ENCODE peak calls at places on chromosomes 12 and 14, in nine cellular contexts. One of them, this sample, is unnamed.

GRCh38 chr12:69331482-69331845 is 16.7 kb upstream of the LYZ start:
- DNase-seq in hepatocyte: no peak
- DNase-seq in activated CD4-positive, alpha-beta T cell treated with anti-CD3 and anti-CD28 coated beads, Interleukin-2, amount 10 ng/mL, durations not matched to agents 24 days and 14 days: no peak
- DNase-seq in Calu3: no peak
- DNase-seq in mesenchymal stem cell: no peak
- DNase-seq in stimulated activated CD4-positive, alpha-beta T cell treated with anti-CD3 and anti-CD28 coated beads, Interleukin-2, amount 100 ng/mL, for 24 hours: no peak
- DNase-seq in effector memory CD8-positive, alpha-beta T cell: no peak
- DNase-seq in GM10248: no peak
- DNase-seq in putamen: no peak
- DNase-seq in this sample: no peak

GRCh38 chr12:108312885-108313203 is 26.3 kb downstream of the CMKLR1 start:
- DNase-seq in hepatocyte: peak; percentile 70
- DNase-seq in activated CD4-positive, alpha-beta T cell treated with anti-CD3 and anti-CD28 coated beads, Interleukin-2, amount 10 ng/mL, durations not matched to agents 24 days and 14 days: no peak
- DNase-seq in Calu3: peak; percentile 16
- DNase-seq in mesenchymal stem cell: no peak
- DNase-seq in stimulated activated CD4-positive, alpha-beta T cell treated with anti-CD3 and anti-CD28 coated beads, Interleukin-2, amount 100 ng/mL, for 24 hours: no peak
- DNase-seq in effector memory CD8-positive, alpha-beta T cell: no peak
- DNase-seq in GM10248: no peak
- DNase-seq in putamen: no peak
- DNase-seq in this sample: no peak

GRCh38 chr12:27504506-27504905 is 19.5 kb upstream of the PPFIBP1 start:
- DNase-seq in hepatocyte: no peak
- DNase-seq in activated CD4-positive, alpha-beta T cell treated with anti-CD3 and anti-CD28 coated beads, Interleukin-2, amount 10 ng/mL, durations not matched to agents 24 days and 14 days: no peak
- DNase-seq in Calu3: no peak
- DNase-seq in mesenchymal stem cell: no peak
- DNase-seq in stimulated activated CD4-positive, alpha-beta T cell treated with anti-CD3 and anti-CD28 coated beads, Interleukin-2, amount 100 ng/mL, for 24 hours: no peak
- DNase-seq in effector memory CD8-positive, alpha-beta T cell: no peak
- DNase-seq in GM10248: no peak
- DNase-seq in putamen: no peak
- DNase-seq in this sample: no peak

GRCh38 chr12:50309950-50310349 is 26.6 kb upstream of the LIMA1 start:
- DNase-seq in hepatocyte: no peak
- DNase-seq in activated CD4-positive, alpha-beta T cell treated with anti-CD3 and anti-CD28 coated beads, Interleukin-2, amount 10 ng/mL, durations not matched to agents 24 days and 14 days: no peak
- DNase-seq in Calu3: no peak
- DNase-seq in mesenchymal stem cell: no peak
- DNase-seq in stimulated activated CD4-positive, alpha-beta T cell treated with anti-CD3 and anti-CD28 coated beads, Interleukin-2, amount 100 ng/mL, for 24 hours: no peak
- DNase-seq in effector memory CD8-positive, alpha-beta T cell: no peak
- DNase-seq in GM10248: no peak
- DNase-seq in putamen: no peak
- DNase-seq in this sample: no peak

GRCh38 chr14:98906123-98906995 is 365.6 kb downstream of the BCL11B start:
- DNase-seq in hepatocyte: peak; percentile 66
- DNase-seq in activated CD4-positive, alpha-beta T cell treated with anti-CD3 and anti-CD28 coated beads, Interleukin-2, amount 10 ng/mL, durations not matched to agents 24 days and 14 days: no peak
- DNase-seq in Calu3: peak; percentile 67
- DNase-seq in mesenchymal stem cell: no peak
- DNase-seq in stimulated activated CD4-positive, alpha-beta T cell treated with anti-CD3 and anti-CD28 coated beads, Interleukin-2, amount 100 ng/mL, for 24 hours: no peak
- DNase-seq in effector memory CD8-positive, alpha-beta T cell: no peak
- DNase-seq in GM10248: no peak
- DNase-seq in putamen: no peak
- DNase-seq in this sample: no peak

GRCh38 chr14:69535230-69535848 is 39.3 kb downstream of the CCDC177 start:
- DNase-seq in hepatocyte: peak; percentile 72
- DNase-seq in activated CD4-positive, alpha-beta T cell treated with anti-CD3 and anti-CD28 coated beads, Interleukin-2, amount 10 ng/mL, durations not matched to agents 24 days and 14 days: peak; percentile 44
- DNase-seq in Calu3: peak; percentile 52
- DNase-seq in mesenchymal stem cell: peak; percentile 60
- DNase-seq in stimulated activated CD4-positive, alpha-beta T cell treated with anti-CD3 and anti-CD28 coated beads, Interleukin-2, amount 100 ng/mL, for 24 hours: no peak
- DNase-seq in effector memory CD8-positive, alpha-beta T cell: no peak
- DNase-seq in GM10248: no peak
- DNase-seq in putamen: peak; percentile 34
- DNase-seq in this sample: no peak

GRCh38 chr12:108578813-108579212 is 16.4 kb downstream of the ISCU start:
- DNase-seq in hepatocyte: no peak
- DNase-seq in activated CD4-positive, alpha-beta T cell treated with anti-CD3 and anti-CD28 coated beads, Interleukin-2, amount 10 ng/mL, durations not matched to agents 24 days and 14 days: no peak
- DNase-seq in Calu3: no peak
- DNase-seq in mesenchymal stem cell: no peak
- DNase-seq in stimulated activated CD4-positive, alpha-beta T cell treated with anti-CD3 and anti-CD28 coated beads, Interleukin-2, amount 100 ng/mL, for 24 hours: no peak
- DNase-seq in effector memory CD8-positive, alpha-beta T cell: peak; percentile 9
- DNase-seq in GM10248: no peak
- DNase-seq in putamen: no peak
- DNase-seq in this sample: no peak

GRCh38 chr14:23360496-23360895 is 4.5 kb downstream of the EFS start:
- DNase-seq in hepatocyte: no peak
- DNase-seq in activated CD4-positive, alpha-beta T cell treated with anti-CD3 and anti-CD28 coated beads, Interleukin-2, amount 10 ng/mL, durations not matched to agents 24 days and 14 days: no peak
- DNase-seq in Calu3: peak; percentile 13
- DNase-seq in mesenchymal stem cell: no peak
- DNase-seq in stimulated activated CD4-positive, alpha-beta T cell treated with anti-CD3 and anti-CD28 coated beads, Interleukin-2, amount 100 ng/mL, for 24 hours: no peak
- DNase-seq in effector memory CD8-positive, alpha-beta T cell: no peak
- DNase-seq in GM10248: no peak
- DNase-seq in putamen: peak; percentile 80
- DNase-seq in this sample: no peak

GRCh38 chr12:2256915-2257314 is 204.1 kb downstream of the CACNA1C start:
- DNase-seq in hepatocyte: no peak
- DNase-seq in activated CD4-positive, alpha-beta T cell treated with anti-CD3 and anti-CD28 coated beads, Interleukin-2, amount 10 ng/mL, durations not matched to agents 24 days and 14 days: no peak
- DNase-seq in Calu3: no peak
- DNase-seq in mesenchymal stem cell: peak; percentile 79
- DNase-seq in stimulated activated CD4-positive, alpha-beta T cell treated with anti-CD3 and anti-CD28 coated beads, Interleukin-2, amount 100 ng/mL, for 24 hours: no peak
- DNase-seq in effector memory CD8-positive, alpha-beta T cell: no peak
- DNase-seq in GM10248: no peak
- DNase-seq in putamen: no peak
- DNase-seq in this sample: no peak

GRCh38 chr14:102732924-102733323 is 44.3 kb upstream of the TRAF3 start:
- DNase-seq in hepatocyte: no peak
- DNase-seq in activated CD4-positive, alpha-beta T cell treated with anti-CD3 and anti-CD28 coated beads, Interleukin-2, amount 10 ng/mL, durations not matched to agents 24 days and 14 days: no peak
- DNase-seq in Calu3: no peak
- DNase-seq in mesenchymal stem cell: no peak
- DNase-seq in stimulated activated CD4-positive, alpha-beta T cell treated with anti-CD3 and anti-CD28 coated beads, Interleukin-2, amount 100 ng/mL, for 24 hours: no peak
- DNase-seq in effector memory CD8-positive, alpha-beta T cell: no peak
- DNase-seq in GM10248: no peak
- DNase-seq in putamen: no peak
- DNase-seq in this sample: no peak

GRCh38 chr14:94388027-94388895 is at the start of gene SERPINA1:
- DNase-seq in hepatocyte: peak; percentile 85
- DNase-seq in activated CD4-positive, alpha-beta T cell treated with anti-CD3 and anti-CD28 coated beads, Interleukin-2, amount 10 ng/mL, durations not matched to agents 24 days and 14 days: no peak
- DNase-seq in Calu3: peak; percentile 79
- DNase-seq in mesenchymal stem cell: no peak
- DNase-seq in stimulated activated CD4-positive, alpha-beta T cell treated with anti-CD3 and anti-CD28 coated beads, Interleukin-2, amount 100 ng/mL, for 24 hours: no peak
- DNase-seq in effector memory CD8-positive, alpha-beta T cell: no peak
- DNase-seq in GM10248: no peak
- DNase-seq in putamen: no peak
- DNase-seq in this sample: no peak

GRCh38 chr12:60210756-60211155 is 614.9 kb downstream of the SLC16A7 start:
- DNase-seq in hepatocyte: no peak
- DNase-seq in activated CD4-positive, alpha-beta T cell treated with anti-CD3 and anti-CD28 coated beads, Interleukin-2, amount 10 ng/mL, durations not matched to agents 24 days and 14 days: no peak
- DNase-seq in Calu3: no peak
- DNase-seq in mesenchymal stem cell: no peak
- DNase-seq in stimulated activated CD4-positive, alpha-beta T cell treated with anti-CD3 and anti-CD28 coated beads, Interleukin-2, amount 100 ng/mL, for 24 hours: no peak
- DNase-seq in effector memory CD8-positive, alpha-beta T cell: no peak
- DNase-seq in GM10248: no peak
- DNase-seq in putamen: no peak
- DNase-seq in this sample: no peak

GRCh38 chr12:104142543-104142942 is 4.5 kb upstream of the NFYB start:
- DNase-seq in hepatocyte: no peak
- DNase-seq in activated CD4-positive, alpha-beta T cell treated with anti-CD3 and anti-CD28 coated beads, Interleukin-2, amount 10 ng/mL, durations not matched to agents 24 days and 14 days: peak; percentile 48
- DNase-seq in Calu3: no peak
- DNase-seq in mesenchymal stem cell: no peak
- DNase-seq in stimulated activated CD4-positive, alpha-beta T cell treated with anti-CD3 and anti-CD28 coated beads, Interleukin-2, amount 100 ng/mL, for 24 hours: no peak
- DNase-seq in effector memory CD8-positive, alpha-beta T cell: no peak
- DNase-seq in GM10248: no peak
- DNase-seq in putamen: no peak
- DNase-seq in this sample: no peak

GRCh38 chr12:123109319-123109772 is 41.5 kb downstream of the PITPNM2 start:
- DNase-seq in hepatocyte: no peak
- DNase-seq in activated CD4-positive, alpha-beta T cell treated with anti-CD3 and anti-CD28 coated beads, Interleukin-2, amount 10 ng/mL, durations not matched to agents 24 days and 14 days: no peak
- DNase-seq in Calu3: no peak
- DNase-seq in mesenchymal stem cell: no peak
- DNase-seq in stimulated activated CD4-positive, alpha-beta T cell treated with anti-CD3 and anti-CD28 coated beads, Interleukin-2, amount 100 ng/mL, for 24 hours: no peak
- DNase-seq in effector memory CD8-positive, alpha-beta T cell: no peak
- DNase-seq in GM10248: no peak
- DNase-seq in putamen: peak; percentile 65
- DNase-seq in this sample: no peak

GRCh38 chr12:62530596-62530995 is 64.0 kb downstream of the MON2 start:
- DNase-seq in hepatocyte: no peak
- DNase-seq in activated CD4-positive, alpha-beta T cell treated with anti-CD3 and anti-CD28 coated beads, Interleukin-2, amount 10 ng/mL, durations not matched to agents 24 days and 14 days: no peak
- DNase-seq in Calu3: no peak
- DNase-seq in mesenchymal stem cell: peak; percentile 66
- DNase-seq in stimulated activated CD4-positive, alpha-beta T cell treated with anti-CD3 and anti-CD28 coated beads, Interleukin-2, amount 100 ng/mL, for 24 hours: no peak
- DNase-seq in effector memory CD8-positive, alpha-beta T cell: no peak
- DNase-seq in GM10248: no peak
- DNase-seq in putamen: no peak
- DNase-seq in this sample: no peak

GRCh38 chr12:103247531-103247930 is 248.2 kb downstream of the C12orf42 start:
- DNase-seq in hepatocyte: no peak
- DNase-seq in activated CD4-positive, alpha-beta T cell treated with anti-CD3 and anti-CD28 coated beads, Interleukin-2, amount 10 ng/mL, durations not matched to agents 24 days and 14 days: no peak
- DNase-seq in Calu3: no peak
- DNase-seq in mesenchymal stem cell: no peak
- DNase-seq in stimulated activated CD4-positive, alpha-beta T cell treated with anti-CD3 and anti-CD28 coated beads, Interleukin-2, amount 100 ng/mL, for 24 hours: no peak
- DNase-seq in effector memory CD8-positive, alpha-beta T cell: no peak
- DNase-seq in GM10248: no peak
- DNase-seq in putamen: no peak
- DNase-seq in this sample: no peak

GRCh38 chr12:3520168-3520567 is 29.2 kb downstream of the PRMT8 start:
- DNase-seq in hepatocyte: no peak
- DNase-seq in activated CD4-positive, alpha-beta T cell treated with anti-CD3 and anti-CD28 coated beads, Interleukin-2, amount 10 ng/mL, durations not matched to agents 24 days and 14 days: no peak
- DNase-seq in Calu3: peak; percentile 27
- DNase-seq in mesenchymal stem cell: no peak
- DNase-seq in stimulated activated CD4-positive, alpha-beta T cell treated with anti-CD3 and anti-CD28 coated beads, Interleukin-2, amount 100 ng/mL, for 24 hours: no peak
- DNase-seq in effector memory CD8-positive, alpha-beta T cell: no peak
- DNase-seq in GM10248: no peak
- DNase-seq in putamen: no peak
- DNase-seq in this sample: no peak

GRCh38 chr12:48419409-48419935 is 52.9 kb upstream of the ANP32D start:
- DNase-seq in hepatocyte: no peak
- DNase-seq in activated CD4-positive, alpha-beta T cell treated with anti-CD3 and anti-CD28 coated beads, Interleukin-2, amount 10 ng/mL, durations not matched to agents 24 days and 14 days: no peak
- DNase-seq in Calu3: no peak
- DNase-seq in mesenchymal stem cell: no peak
- DNase-seq in stimulated activated CD4-positive, alpha-beta T cell treated with anti-CD3 and anti-CD28 coated beads, Interleukin-2, amount 100 ng/mL, for 24 hours: no peak
- DNase-seq in effector memory CD8-positive, alpha-beta T cell: no peak
- DNase-seq in GM10248: no peak
- DNase-seq in putamen: no peak
- DNase-seq in this sample: no peak

GRCh38 chr14:96054661-96055060 is 15.5 kb downstream of the C14orf132 start:
- DNase-seq in hepatocyte: no peak
- DNase-seq in activated CD4-positive, alpha-beta T cell treated with anti-CD3 and anti-CD28 coated beads, Interleukin-2, amount 10 ng/mL, durations not matched to agents 24 days and 14 days: no peak
- DNase-seq in Calu3: no peak
- DNase-seq in mesenchymal stem cell: no peak
- DNase-seq in stimulated activated CD4-positive, alpha-beta T cell treated with anti-CD3 and anti-CD28 coated beads, Interleukin-2, amount 100 ng/mL, for 24 hours: no peak
- DNase-seq in effector memory CD8-positive, alpha-beta T cell: no peak
- DNase-seq in GM10248: no peak
- DNase-seq in putamen: no peak
- DNase-seq in this sample: no peak

GRCh38 chr14:105492966-105493871 is 2.2 kb downstream of the TEDC1 start:
- DNase-seq in hepatocyte: peak; percentile 7
- DNase-seq in activated CD4-positive, alpha-beta T cell treated with anti-CD3 and anti-CD28 coated beads, Interleukin-2, amount 10 ng/mL, durations not matched to agents 24 days and 14 days: peak; percentile 60
- DNase-seq in Calu3: no peak
- DNase-seq in mesenchymal stem cell: no peak
- DNase-seq in stimulated activated CD4-positive, alpha-beta T cell treated with anti-CD3 and anti-CD28 coated beads, Interleukin-2, amount 100 ng/mL, for 24 hours: no peak
- DNase-seq in effector memory CD8-positive, alpha-beta T cell: peak; percentile 4
- DNase-seq in GM10248: no peak
- DNase-seq in putamen: no peak
- DNase-seq in this sample: no peak

GRCh38 chr14:102629700-102630365 is 37.4 kb downstream of the RCOR1 start:
- DNase-seq in hepatocyte: no peak
- DNase-seq in activated CD4-positive, alpha-beta T cell treated with anti-CD3 and anti-CD28 coated beads, Interleukin-2, amount 10 ng/mL, durations not matched to agents 24 days and 14 days: no peak
- DNase-seq in Calu3: no peak
- DNase-seq in mesenchymal stem cell: no peak
- DNase-seq in stimulated activated CD4-positive, alpha-beta T cell treated with anti-CD3 and anti-CD28 coated beads, Interleukin-2, amount 100 ng/mL, for 24 hours: no peak
- DNase-seq in effector memory CD8-positive, alpha-beta T cell: no peak
- DNase-seq in GM10248: no peak
- DNase-seq in putamen: no peak
- DNase-seq in this sample: no peak

GRCh38 chr14:101506921-101507300 is 54.4 kb upstream of the DIO3 start:
- DNase-seq in hepatocyte: no peak
- DNase-seq in activated CD4-positive, alpha-beta T cell treated with anti-CD3 and anti-CD28 coated beads, Interleukin-2, amount 10 ng/mL, durations not matched to agents 24 days and 14 days: no peak
- DNase-seq in Calu3: no peak
- DNase-seq in mesenchymal stem cell: no peak
- DNase-seq in stimulated activated CD4-positive, alpha-beta T cell treated with anti-CD3 and anti-CD28 coated beads, Interleukin-2, amount 100 ng/mL, for 24 hours: no peak
- DNase-seq in effector memory CD8-positive, alpha-beta T cell: no peak
- DNase-seq in GM10248: no peak
- DNase-seq in putamen: no peak
- DNase-seq in this sample: peak; percentile 44

GRCh38 chr14:88005978-88006851 is 1.3 kb downstream of the GPR65 start:
- DNase-seq in hepatocyte: no peak
- DNase-seq in activated CD4-positive, alpha-beta T cell treated with anti-CD3 and anti-CD28 coated beads, Interleukin-2, amount 10 ng/mL, durations not matched to agents 24 days and 14 days: peak; percentile 91
- DNase-seq in Calu3: no peak
- DNase-seq in mesenchymal stem cell: no peak
- DNase-seq in stimulated activated CD4-positive, alpha-beta T cell treated with anti-CD3 and anti-CD28 coated beads, Interleukin-2, amount 100 ng/mL, for 24 hours: peak; percentile 57
- DNase-seq in effector memory CD8-positive, alpha-beta T cell: peak; percentile 65
- DNase-seq in GM10248: peak; percentile 37
- DNase-seq in putamen: no peak
- DNase-seq in this sample: peak; percentile 73

GRCh38 chr12:89234324-89235114 is 117.8 kb downstream of the DUSP6 start:
- DNase-seq in hepatocyte: no peak
- DNase-seq in activated CD4-positive, alpha-beta T cell treated with anti-CD3 and anti-CD28 coated beads, Interleukin-2, amount 10 ng/mL, durations not matched to agents 24 days and 14 days: no peak
- DNase-seq in Calu3: no peak
- DNase-seq in mesenchymal stem cell: no peak
- DNase-seq in stimulated activated CD4-positive, alpha-beta T cell treated with anti-CD3 and anti-CD28 coated beads, Interleukin-2, amount 100 ng/mL, for 24 hours: no peak
- DNase-seq in effector memory CD8-positive, alpha-beta T cell: no peak
- DNase-seq in GM10248: no peak
- DNase-seq in putamen: no peak
- DNase-seq in this sample: no peak

GRCh38 chr12:103884316-103884715 is 43.3 kb upstream of the NT5DC3 start:
- DNase-seq in hepatocyte: peak; percentile 40
- DNase-seq in activated CD4-positive, alpha-beta T cell treated with anti-CD3 and anti-CD28 coated beads, Interleukin-2, amount 10 ng/mL, durations not matched to agents 24 days and 14 days: peak; percentile 73
- DNase-seq in Calu3: peak; percentile 30
- DNase-seq in mesenchymal stem cell: peak; percentile 45
- DNase-seq in stimulated activated CD4-positive, alpha-beta T cell treated with anti-CD3 and anti-CD28 coated beads, Interleukin-2, amount 100 ng/mL, for 24 hours: peak; percentile 12
- DNase-seq in effector memory CD8-positive, alpha-beta T cell: peak; percentile 9
- DNase-seq in GM10248: peak; percentile 65
- DNase-seq in putamen: peak; percentile 11
- DNase-seq in this sample: no peak

GRCh38 chr12:15580431-15580830 is 208.8 kb downstream of the EPS8 start:
- DNase-seq in hepatocyte: no peak
- DNase-seq in activated CD4-positive, alpha-beta T cell treated with anti-CD3 and anti-CD28 coated beads, Interleukin-2, amount 10 ng/mL, durations not matched to agents 24 days and 14 days: peak; percentile 77
- DNase-seq in Calu3: no peak
- DNase-seq in mesenchymal stem cell: no peak
- DNase-seq in stimulated activated CD4-positive, alpha-beta T cell treated with anti-CD3 and anti-CD28 coated beads, Interleukin-2, amount 100 ng/mL, for 24 hours: no peak
- DNase-seq in effector memory CD8-positive, alpha-beta T cell: no peak
- DNase-seq in GM10248: no peak
- DNase-seq in putamen: no peak
- DNase-seq in this sample: no peak

GRCh38 chr12:108332791-108333382 is 6.2 kb downstream of the CMKLR1 start:
- DNase-seq in hepatocyte: no peak
- DNase-seq in activated CD4-positive, alpha-beta T cell treated with anti-CD3 and anti-CD28 coated beads, Interleukin-2, amount 10 ng/mL, durations not matched to agents 24 days and 14 days: no peak
- DNase-seq in Calu3: no peak
- DNase-seq in mesenchymal stem cell: no peak
- DNase-seq in stimulated activated CD4-positive, alpha-beta T cell treated with anti-CD3 and anti-CD28 coated beads, Interleukin-2, amount 100 ng/mL, for 24 hours: no peak
- DNase-seq in effector memory CD8-positive, alpha-beta T cell: no peak
- DNase-seq in GM10248: no peak
- DNase-seq in putamen: peak; percentile 41
- DNase-seq in this sample: no peak

GRCh38 chr12:7155471-7156034 is 25.4 kb downstream of the CLSTN3 start:
- DNase-seq in hepatocyte: no peak
- DNase-seq in activated CD4-positive, alpha-beta T cell treated with anti-CD3 and anti-CD28 coated beads, Interleukin-2, amount 10 ng/mL, durations not matched to agents 24 days and 14 days: no peak
- DNase-seq in Calu3: no peak
- DNase-seq in mesenchymal stem cell: no peak
- DNase-seq in stimulated activated CD4-positive, alpha-beta T cell treated with anti-CD3 and anti-CD28 coated beads, Interleukin-2, amount 100 ng/mL, for 24 hours: no peak
- DNase-seq in effector memory CD8-positive, alpha-beta T cell: no peak
- DNase-seq in GM10248: peak; percentile 8
- DNase-seq in putamen: no peak
- DNase-seq in this sample: no peak

GRCh38 chr14:37036669-37037341 is 135.6 kb downstream of the SLC25A21 start:
- DNase-seq in hepatocyte: no peak
- DNase-seq in activated CD4-positive, alpha-beta T cell treated with anti-CD3 and anti-CD28 coated beads, Interleukin-2, amount 10 ng/mL, durations not matched to agents 24 days and 14 days: no peak
- DNase-seq in Calu3: no peak
- DNase-seq in mesenchymal stem cell: no peak
- DNase-seq in stimulated activated CD4-positive, alpha-beta T cell treated with anti-CD3 and anti-CD28 coated beads, Interleukin-2, amount 100 ng/mL, for 24 hours: no peak
- DNase-seq in effector memory CD8-positive, alpha-beta T cell: no peak
- DNase-seq in GM10248: no peak
- DNase-seq in putamen: no peak
- DNase-seq in this sample: no peak

GRCh38 chr14:78836777-78837176 is 666.6 kb downstream of the NRXN3 start:
- DNase-seq in hepatocyte: peak; percentile 72
- DNase-seq in activated CD4-positive, alpha-beta T cell treated with anti-CD3 and anti-CD28 coated beads, Interleukin-2, amount 10 ng/mL, durations not matched to agents 24 days and 14 days: peak; percentile 66
- DNase-seq in Calu3: peak; percentile 78
- DNase-seq in mesenchymal stem cell: peak; percentile 61
- DNase-seq in stimulated activated CD4-positive, alpha-beta T cell treated with anti-CD3 and anti-CD28 coated beads, Interleukin-2, amount 100 ng/mL, for 24 hours: peak; percentile 7
- DNase-seq in effector memory CD8-positive, alpha-beta T cell: no peak
- DNase-seq in GM10248: peak; percentile 22
- DNase-seq in putamen: peak; percentile 52
- DNase-seq in this sample: no peak

GRCh38 chr12:64566122-64566521 is 44.2 kb upstream of the RASSF3 start:
- DNase-seq in hepatocyte: no peak
- DNase-seq in activated CD4-positive, alpha-beta T cell treated with anti-CD3 and anti-CD28 coated beads, Interleukin-2, amount 10 ng/mL, durations not matched to agents 24 days and 14 days: no peak
- DNase-seq in Calu3: no peak
- DNase-seq in mesenchymal stem cell: no peak
- DNase-seq in stimulated activated CD4-positive, alpha-beta T cell treated with anti-CD3 and anti-CD28 coated beads, Interleukin-2, amount 100 ng/mL, for 24 hours: no peak
- DNase-seq in effector memory CD8-positive, alpha-beta T cell: no peak
- DNase-seq in GM10248: no peak
- DNase-seq in putamen: no peak
- DNase-seq in this sample: no peak